ENCODE peak calls at places on chromosomes 3 and 15, in six cellular contexts. W is spleen, I is mucosa of descending colon, B is AG04450, J is colonic mucosa, O is lung. U is an unnamed sample. For H3K9me3, the result is how much of the 10 kb centered on the place peaks cover.

GRCh38 chr15:95799286-95800187 is 531.0 kb upstream of the NR2F2 start:
- DNase-seq in J (no peak), I (no peak), W (no peak), B (peak), O (no peak), U (no peak)

GRCh38 chr3:100896994-100897393 is 96.2 kb downstream of the ABI3BP start:
- DNase-seq in O (no peak), B (no peak), W (no peak), I (no peak), J (no peak), U (no peak)

GRCh38 chr3:32045091-32045964 is 61.1 kb upstream of the GPD1L start:
- DNase-seq in W (no peak), B (peak), I (peak), J (peak), O (peak), U (no peak)

GRCh38 chr3:44476181-44476599 is 1.3 kb downstream of the ZNF445 start:
- DNase-seq in J (no peak), B (no peak), I (no peak), O (no peak), W (no peak), U (no peak)

GRCh38 chr3:186013312-186013711 is 75.5 kb upstream of the TRA2B start:
- DNase-seq in B (no peak), O (no peak), J (no peak), W (no peak), I (no peak), U (no peak)

GRCh38 chr3:129123314-129124060 is 1.9 kb upstream of the RAB43 start:
- DNase-seq in I (peak), J (peak), B (no peak), O (no peak), W (peak), U (no peak)

GRCh38 chr3:162295323-162295983 is 798.8 kb downstream of the OTOL1 start:
- DNase-seq in J (no peak), B (peak), O (no peak), I (no peak), W (no peak), U (no peak)

GRCh38 chr3:123064914-123065313 is 1.9 kb upstream of the PDIA5 start:
- DNase-seq in I (no peak), W (no peak), O (no peak), J (no peak), B (no peak), U (no peak)

GRCh38 chr3:57972421-57973111 is 35.7 kb upstream of the FLNB start:
- DNase-seq in W (no peak), B (no peak), I (peak), O (no peak), J (peak), U (no peak)

GRCh38 chr3:45571969-45572368 is 22.6 kb upstream of the LIMD1 start:
- DNase-seq in B (no peak), I (no peak), W (no peak), J (no peak), O (no peak), U (no peak)

GRCh38 chr15:42137461-42138261 is 18.8 kb downstream of the PLA2G4F start:
- DNase-seq in W (peak), I (no peak), B (no peak), O (peak), J (peak), U (peak)

GRCh38 chr3:66355394-66355793 is 134.6 kb downstream of the SLC25A26 start:
- DNase-seq in I (no peak), W (no peak), B (no peak), O (no peak), J (no peak), U (no peak)

GRCh38 chr3:127026036-127026435 is 43.1 kb downstream of the PLXNA1 start:
- DNase-seq in J (peak), W (no peak), B (no peak), O (no peak), I (peak), U (no peak)

GRCh38 chr3:122233109-122233952 is 49.9 kb downstream of the CASR start:
- DNase-seq in B (no peak), O (peak), J (no peak), W (peak), I (no peak), U (no peak)

DNA sequence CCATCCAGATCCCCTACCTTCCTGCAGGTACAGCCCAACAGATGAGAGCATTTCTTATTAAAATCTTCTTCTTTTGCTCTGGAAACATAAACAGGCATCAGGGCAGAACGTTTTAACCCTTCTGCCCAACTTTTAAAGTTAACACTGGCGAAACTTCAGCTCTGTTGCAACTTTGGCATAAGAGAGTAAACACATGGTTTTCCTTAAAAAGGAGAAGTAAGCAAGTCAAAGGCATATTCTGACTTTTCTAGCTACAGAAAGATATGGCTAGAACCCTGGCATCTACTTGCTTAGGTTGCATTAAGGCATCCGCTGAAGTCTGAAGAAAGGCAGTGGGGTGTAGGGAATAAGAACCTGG is 13.3 kb upstream of the IL16 start:
- DNase-seq in O (no peak), J (no peak), I (no peak), B (no peak), W (no peak), U (no peak)
- H3K4me3 ChIP-seq in O (no peak), J (no peak), I (no peak), B (peak), W (no peak), U (no peak)

DNA sequence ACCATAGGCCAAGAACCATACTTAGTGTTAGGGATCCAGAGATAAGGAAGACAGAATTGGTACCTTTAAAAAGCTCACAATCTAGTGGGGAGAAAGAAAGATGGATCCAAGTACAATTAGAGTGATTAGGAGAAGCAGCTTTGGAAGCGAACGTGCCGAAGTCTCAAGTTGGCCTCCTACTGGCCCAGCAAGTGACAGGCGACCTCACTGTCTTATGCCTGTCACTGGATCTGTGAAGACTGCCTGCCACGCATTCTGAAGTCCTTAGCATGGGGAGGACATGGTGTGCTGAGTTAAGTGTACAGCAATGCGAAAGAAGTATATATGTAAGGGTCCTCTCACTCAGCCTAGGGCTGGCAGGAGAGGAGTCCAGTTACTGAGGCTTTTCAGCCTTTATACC is 141.0 kb downstream of the GABRB3 start:
- DNase-seq in I (no peak), B (no peak), O (no peak), J (no peak), W (no peak), U (no peak)
- H3K9me3 ChIP-seq in I (half or more), B (under half), O (under half), J (under half), W (under half), U (under half)

GRCh38 chr3:147368151-147368550 is 38.2 kb downstream of the ZIC4 start:
- DNase-seq in I (no peak), B (no peak), W (no peak), J (no peak), O (no peak), U (no peak)

GRCh38 chr3:147369671-147370123 is 36.6 kb downstream of the ZIC4 start:
- DNase-seq in B (no peak), W (no peak), I (no peak), J (no peak), O (no peak), U (no peak)

GRCh38 chr3:147369231-147369630 is 37.1 kb downstream of the ZIC4 start:
- DNase-seq in O (no peak), I (no peak), W (no peak), J (no peak), B (no peak), U (no peak)

GRCh38 chr3:147367676-147368075 is 38.7 kb downstream of the ZIC4 start:
- DNase-seq in I (no peak), O (no peak), B (no peak), J (no peak), W (no peak), U (no peak)

GRCh38 chr3:147368561-147369151 is 37.7 kb downstream of the ZIC4 start:
- DNase-seq in W (no peak), B (no peak), I (no peak), O (no peak), J (no peak), U (no peak)
- H3K4me3 ChIP-seq in W (no peak), B (no peak), I (no peak), O (no peak), J (no peak), U (no peak)

DNA sequence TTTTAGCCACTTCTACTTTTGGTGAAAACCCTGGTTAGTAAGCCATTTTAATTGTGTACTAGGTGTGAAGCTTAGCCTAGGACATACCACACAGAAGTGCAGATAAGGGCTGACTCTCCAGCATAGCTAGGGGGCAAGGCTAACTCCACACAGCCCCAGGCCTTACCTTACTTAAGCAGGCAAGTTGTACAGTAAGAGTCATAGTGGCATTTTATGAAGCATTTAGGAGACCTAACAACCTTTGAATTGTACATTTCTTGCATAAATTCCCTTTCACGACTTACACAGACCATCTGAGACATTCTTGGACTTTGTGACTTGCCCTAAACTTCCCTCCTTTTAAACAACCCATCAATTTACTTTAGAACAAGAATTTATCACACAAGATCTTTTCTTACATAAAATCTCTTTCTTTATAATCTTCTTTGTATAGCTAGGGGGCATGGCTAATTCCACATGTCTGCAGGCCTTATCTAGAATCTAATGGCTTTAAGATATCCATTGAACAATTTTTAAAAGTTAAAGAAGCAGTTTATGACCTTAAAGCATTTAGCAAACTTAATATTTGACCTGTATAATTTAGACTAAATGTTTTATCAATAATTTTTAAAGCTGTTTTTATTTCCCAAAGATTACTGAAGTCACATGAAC is 18.7 kb upstream of the SKIL start:
- DNase-seq in O (no peak), J (no peak), W (no peak), B (no peak), I (no peak), U (no peak)
- H3K9me3 ChIP-seq in O (under half), J (under half), W (under half), B (under half), I (under half), U (under half)

GRCh38 chr3:111858641-111859040 is 424 bp upstream of the PHLDB2 start:
- DNase-seq in O (no peak), J (no peak), B (no peak), W (no peak), I (no peak), U (no peak)
- H3K4me3 ChIP-seq in O (no peak), J (peak), B (peak), W (peak), I (no peak), U (peak)

GRCh38 chr15:25022233-25022632 is 67.4 kb downstream of the SNRPN start:
- DNase-seq in B (no peak), O (no peak), W (no peak), I (no peak), J (no peak), U (no peak)
- H3K9me3 ChIP-seq in B (under half), O (under half), W (half or more), I (half or more), J (under half), U (under half)

DNA sequence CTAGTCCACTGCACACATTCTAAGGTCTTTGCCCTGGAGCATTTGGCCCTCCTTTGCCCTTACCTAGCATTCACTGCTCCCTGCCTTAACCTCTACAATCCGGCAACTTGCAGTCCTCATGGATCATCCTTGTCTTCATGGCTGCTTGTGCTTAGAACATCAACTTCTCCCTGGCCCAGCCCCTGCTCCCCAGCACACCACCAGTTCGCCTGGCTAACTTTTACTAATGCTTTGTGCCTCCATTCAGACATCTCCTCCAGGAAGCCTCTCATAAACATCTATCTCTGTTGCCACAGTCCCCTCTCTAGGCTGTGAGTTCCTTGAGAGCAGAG is 57.1 kb downstream of the AAGAB start:
- DNase-seq in I (no peak), J (no peak), B (no peak), O (no peak), W (no peak), U (no peak)
- H3K4me3 ChIP-seq in I (no peak), J (no peak), B (no peak), O (no peak), W (no peak), U (no peak)